ENCODE peak calls at places on chromosomes 4 and X, in seven cellular contexts. H is lung; L is uterus; R is mesenchymal stem cell; P is RWPE1; D is IMR-90; B is CD4-positive, CD25-positive, alpha-beta regulatory T cell. M is an unnamed sample.

GRCh38 chrX:107324493-107325310 is 118.3 kb downstream of the DNAAF6 start:
- DNase-seq in H (no peak), L (peak; percentile 16), R (peak; percentile 24), P (peak; percentile 12), D (peak; percentile 4), B (peak; percentile 6), M (no peak)

GRCh38 chr4:181905708-181906107 is 337.5 kb upstream of the TENM3 start:
- DNase-seq in H (no peak), L (no peak), R (no peak), P (no peak), D (no peak), B (no peak), M (no peak)

GRCh38 chr4:147799986-147800555 is 68.2 kb downstream of the ARHGAP10 start:
- DNase-seq in H (no peak), L (no peak), R (peak; percentile 66), P (no peak), D (no peak), B (peak; percentile 86), M (peak; percentile 77)

GRCh38 chr4:174282836-174283506 is 496 bp downstream of the FBXO8 start:
- DNase-seq in H (peak; percentile 86), L (peak; percentile 71), R (peak; percentile 98), P (peak; percentile 92), D (peak; percentile 94), B (peak; percentile 96), M (peak; percentile 81)

GRCh38 chr4:40183615-40184411 is 13.0 kb upstream of the RHOH start:
- DNase-seq in H (no peak), L (no peak), R (no peak), P (peak; percentile 27), D (no peak), B (peak; percentile 62), M (no peak)

GRCh38 chr4:115325836-115326235 is 212.4 kb upstream of the NDST4 start:
- DNase-seq in H (no peak), L (no peak), R (no peak), P (no peak), D (no peak), B (no peak), M (no peak)

GRCh38 chr4:55727746-55728145 is 91.6 kb upstream of the NMU start:
- DNase-seq in H (no peak), L (no peak), R (no peak), P (no peak), D (no peak), B (no peak), M (no peak)

GRCh38 chrX:22987452-22987851 is 12.3 kb upstream of the DDX53 start:
- DNase-seq in H (no peak), L (no peak), R (peak; percentile 60), P (no peak), D (peak; percentile 25), B (no peak), M (no peak)

GRCh38 chr4:85837334-85837733 is 362.4 kb downstream of the ARHGAP24 start:
- DNase-seq in H (no peak), L (no peak), R (peak; percentile 55), P (no peak), D (no peak), B (no peak), M (no peak)

GRCh38 chr4:25012671-25013070 is 18.1 kb downstream of the LGI2 start:
- DNase-seq in H (no peak), L (peak; percentile 60), R (no peak), P (no peak), D (no peak), B (no peak), M (no peak)

GRCh38 chr4:78551420-78552351 is at the start of gene ANXA3:
- DNase-seq in H (peak; percentile 73), L (no peak), R (peak; percentile 24), P (peak; percentile 78), D (no peak), B (peak; percentile 13), M (no peak)

GRCh38 chr4:24473309-24473721 is 111.0 kb downstream of the DHX15 start:
- DNase-seq in H (no peak), L (peak; percentile 48), R (peak; percentile 36), P (no peak), D (peak; percentile 27), B (no peak), M (no peak)

GRCh38 chrX:110491846-110492620 is 133.4 kb downstream of the RTL9 start:
- DNase-seq in H (no peak), L (no peak), R (no peak), P (no peak), D (no peak), B (no peak), M (no peak)

GRCh38 chr4:15695240-15695699 is 7.6 kb upstream of the BST1 start:
- DNase-seq in H (no peak), L (no peak), R (peak; percentile 84), P (peak; percentile 70), D (peak; percentile 99), B (no peak), M (no peak)

GRCh38 chrX:86066998-86067397 is 19.6 kb upstream of the CHM start:
- DNase-seq in H (no peak), L (no peak), R (no peak), P (no peak), D (no peak), B (no peak), M (no peak)

GRCh38 chrX:50579955-50580354 is 109.3 kb upstream of the DGKK start:
- DNase-seq in H (peak; percentile 38), L (no peak), R (peak; percentile 57), P (peak; percentile 24), D (peak; percentile 57), B (peak; percentile 58), M (no peak)

GRCh38 chr4:32147446-32148064 is 1427.4 kb downstream of the PCDH7 start:
- DNase-seq in H (no peak), L (no peak), R (no peak), P (no peak), D (no peak), B (no peak), M (no peak)

GRCh38 chr4:115042496-115042895 is 70.9 kb downstream of the NDST4 start:
- DNase-seq in H (no peak), L (no peak), R (peak; percentile 6), P (peak; percentile 2), D (no peak), B (no peak), M (no peak)

GRCh38 chr4:92305148-92305877 is 1.5 kb downstream of the GRID2 start:
- DNase-seq in H (peak; percentile 28), L (no peak), R (peak; percentile 49), P (no peak), D (peak; percentile 32), B (no peak), M (no peak)

GRCh38 chr4:11021348-11021747 is 336.8 kb upstream of the CLNK start:
- DNase-seq in H (no peak), L (no peak), R (no peak), P (no peak), D (no peak), B (no peak), M (no peak)

GRCh38 chr4:154738426-154738825 is 5.4 kb upstream of the LRAT start:
- DNase-seq in H (no peak), L (no peak), R (no peak), P (no peak), D (no peak), B (no peak), M (no peak)

GRCh38 chrX:73214366-73215094 is at the start of gene NAP1L2:
- DNase-seq in H (no peak), L (peak; percentile 41), R (no peak), P (no peak), D (no peak), B (peak; percentile 70), M (peak; percentile 41)

GRCh38 chrX:24748196-24748595 is 54.5 kb downstream of the POLA1 start:
- DNase-seq in H (no peak), L (no peak), R (no peak), P (no peak), D (no peak), B (no peak), M (no peak)

GRCh38 chr4:186105721-186106335 is 1.3 kb downstream of the FAM149A start:
- DNase-seq in H (no peak), L (no peak), R (peak; percentile 51), P (no peak), D (no peak), B (no peak), M (no peak)

GRCh38 chr4:123064390-123064789 is 142.0 kb upstream of the NUDT6 start:
- DNase-seq in H (no peak), L (no peak), R (no peak), P (peak; percentile 74), D (peak; percentile 11), B (no peak), M (no peak)
- H3K27ac ChIP-seq in H (no peak overlapping the region), L (no peak overlapping the region), R (no peak overlapping the region), P (no peak overlapping the region), D (no peak overlapping the region), B (no peak overlapping the region), M (no peak overlapping the region)

DNA sequence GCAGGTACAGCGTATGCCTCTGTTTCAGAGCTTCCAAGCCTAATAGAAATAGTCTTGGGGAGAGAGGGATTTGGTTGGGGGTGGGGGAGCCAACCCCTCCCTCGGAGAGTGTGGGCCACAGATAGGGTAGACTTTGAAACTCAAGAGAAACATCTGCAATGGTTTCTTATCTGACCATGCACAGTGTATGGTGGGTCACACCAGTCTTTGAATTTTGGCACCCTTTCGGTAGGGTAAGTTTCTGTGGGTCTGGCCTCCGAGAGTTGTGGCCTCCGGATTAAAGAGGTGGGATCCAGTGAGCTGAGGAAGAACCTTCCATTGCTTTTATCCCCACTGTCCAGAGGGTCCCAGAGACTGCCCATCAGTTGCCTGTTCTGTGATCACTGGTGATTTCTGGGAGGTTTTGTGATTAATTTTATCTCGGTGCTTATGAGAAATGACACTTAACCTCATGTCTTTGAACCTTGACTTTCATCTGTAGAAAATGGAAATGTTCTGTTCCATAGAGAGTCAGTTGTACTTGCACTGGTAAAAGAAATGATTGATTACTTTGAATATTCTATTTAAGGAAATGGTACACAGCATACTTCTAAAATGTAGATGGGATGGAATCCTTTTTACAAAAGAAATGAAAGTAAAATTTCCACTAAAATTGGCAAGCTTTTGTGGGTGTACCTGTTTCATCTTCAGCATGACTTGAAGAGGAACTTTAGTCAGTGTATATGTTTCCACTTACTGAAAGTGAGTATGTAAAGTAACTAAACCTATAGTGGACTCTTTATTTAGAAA is 62.7 kb downstream of the TMEM131L start:
- DNase-seq in H (no peak), L (no peak), R (no peak), P (no peak), D (no peak), B (peak; percentile 36), M (no peak)
- H3K27ac ChIP-seq in H (no peak overlapping the region), L (no peak overlapping the region), R (no peak overlapping the region), P (no peak overlapping the region), D (no peak overlapping the region), B (peak overlapping the region; percentile 79), M (peak overlapping the region; percentile 17)

GRCh38 chr4:109211671-109212070 is 90.8 kb downstream of the COL25A1 start:
- DNase-seq in H (no peak), L (no peak), R (no peak), P (no peak), D (peak; percentile 7), B (no peak), M (no peak)
- H3K27ac ChIP-seq in H (no peak overlapping the region), L (no peak overlapping the region), R (no peak overlapping the region), P (no peak overlapping the region), D (no peak overlapping the region), B (no peak overlapping the region), M (no peak overlapping the region)

GRCh38 chr4:69156913-69157312 is 57.6 kb downstream of the UGT2B11 start:
- DNase-seq in H (no peak), L (no peak), R (peak; percentile 5), P (no peak), D (no peak), B (no peak), M (no peak)

DNA sequence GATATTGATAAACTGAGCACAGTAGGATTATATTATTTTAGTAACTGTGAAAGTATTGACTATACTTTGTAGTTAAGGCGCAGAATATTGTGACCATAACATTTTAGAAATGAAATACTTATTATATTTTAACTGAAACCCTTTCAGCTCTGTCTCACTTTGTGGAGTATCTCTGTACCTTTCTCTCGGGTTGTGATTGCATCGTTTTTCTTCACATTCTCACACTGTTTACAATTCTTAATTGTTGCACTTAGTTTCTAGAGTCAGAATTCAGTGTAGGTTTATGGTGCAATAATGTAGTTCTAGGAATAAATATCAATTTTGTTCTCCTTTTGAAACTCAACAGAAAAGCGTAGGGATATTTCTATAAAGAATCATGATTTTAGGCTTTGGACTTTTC is 57.7 kb downstream of the UGT2B7 start:
- DNase-seq in H (no peak), L (no peak), R (no peak), P (no peak), D (no peak), B (no peak), M (no peak)
- H3K27ac ChIP-seq in H (no peak overlapping the region), L (no peak overlapping the region), R (no peak overlapping the region), P (no peak overlapping the region), D (no peak overlapping the region), B (no peak overlapping the region), M (no peak overlapping the region)

M was measured in CD8-positive, alpha-beta T cell.